ENCODE peak calls at places on chromosomes 7 and 10, in four cellular contexts. V is CD8-positive, alpha-beta T cell; M is kidney epithelial cell; X is ascending aorta. U is an unnamed sample.
A peak's percentile ranks its signal among the peaks of the same experiment; 100 is the strongest.

GRCh38 chr7:18541189-18541870 is 45.8 kb downstream of the HDAC9 start:
- DNase-seq in V (no peak), M (peak; percentile 34), X (peak; percentile 19), U (peak; percentile 77)

GRCh38 chr10:1120146-1120695 is 64.0 kb downstream of the WDR37 start:
- DNase-seq in V (no peak), M (no peak), X (no peak), U (no peak)

GRCh38 chr10:121559321-121559720 is 38.9 kb downstream of the FGFR2 start:
- DNase-seq in V (no peak), M (no peak), X (no peak), U (no peak)

GRCh38 chr10:34134602-34135001 is 680.5 kb downstream of the PARD3 start:
- DNase-seq in V (no peak), M (no peak), X (no peak), U (no peak)

GRCh38 chr7:44383566-44383965 is 58.2 kb upstream of the CAMK2B start:
- DNase-seq in V (no peak), M (peak; percentile 10), X (peak; percentile 63), U (peak; percentile 24)

GRCh38 chr10:5234106-5234877 is 37.7 kb downstream of the AKR1C4 start:
- DNase-seq in V (no peak), M (no peak), X (no peak), U (no peak)

GRCh38 chr10:125631806-125632205 is 51.2 kb downstream of the TEX36 start:
- DNase-seq in V (no peak), M (no peak), X (no peak), U (no peak)

GRCh38 chr7:27173412-27174076 is 576 bp downstream of the HOXA10 start:
- DNase-seq in V (no peak), M (no peak), X (no peak), U (no peak)

GRCh38 chr7:76166404-76167255 is 35.1 kb upstream of the SRRM3 start:
- DNase-seq in V (peak; percentile 85), M (peak; percentile 69), X (peak; percentile 88), U (peak; percentile 37)

GRCh38 chr7:44375926-44376342 is 50.5 kb upstream of the CAMK2B start:
- DNase-seq in V (no peak), M (no peak), X (no peak), U (no peak)

GRCh38 chr7:29281782-29282541 is 87.4 kb downstream of the CHN2 start:
- DNase-seq in V (no peak), M (no peak), X (peak; percentile 16), U (no peak)

GRCh38 chr7:157281221-157281998 is 55.4 kb upstream of the DNAJB6 start:
- DNase-seq in V (no peak), M (no peak), X (no peak), U (no peak)

GRCh38 chr7:87058739-87059524 is 522 bp downstream of the ELAPOR2 start:
- DNase-seq in V (no peak), M (no peak), X (no peak), U (no peak)

GRCh38 chr7:27113991-27114866 is 11.7 kb upstream of the HOXA2 start:
- DNase-seq in V (no peak), M (no peak), X (no peak), U (no peak)

GRCh38 chr10:24346877-24347505 is 138.1 kb downstream of the KIAA1217 start:
- DNase-seq in V (no peak), M (no peak), X (no peak), U (no peak)

GRCh38 chr10:60350400-60350799 is 39.3 kb downstream of the ANK3 start:
- DNase-seq in V (no peak), M (no peak), X (no peak), U (no peak)

GRCh38 chr7:99036531-99037175 is 107.3 kb downstream of the SMURF1 start:
- DNase-seq in V (no peak), M (peak; percentile 26), X (no peak), U (no peak)

GRCh38 chr7:86914468-86915054 is 144.9 kb downstream of the ELAPOR2 start:
- DNase-seq in V (no peak), M (no peak), X (no peak), U (no peak)

GRCh38 chr7:130957140-130957513 is 223.1 kb upstream of the KLF14 start:
- DNase-seq in V (no peak), M (no peak), X (no peak), U (no peak)

GRCh38 chr10:79049931-79050895 is 18.6 kb upstream of the ZMIZ1 start:
- DNase-seq in V (no peak), M (no peak), X (no peak), U (no peak)

GRCh38 chr7:109844362-109844761 is 1246.6 kb upstream of the LRRN3 start:
- DNase-seq in V (no peak), M (no peak), X (no peak), U (no peak)

GRCh38 chr10:15027741-15028140 is 16.0 kb upstream of the OLAH start:
- DNase-seq in V (no peak), M (no peak), X (no peak), U (no peak)

GRCh38 chr10:118343115-118343514 is 991 bp upstream of the FAM204A start:
- DNase-seq in V (no peak), M (no peak), X (no peak), U (peak; percentile 3)

GRCh38 chr7:23864984-23865383 is 155.0 kb downstream of the STK31 start:
- DNase-seq in V (no peak), M (no peak), X (no peak), U (peak; percentile 36)

DNA sequence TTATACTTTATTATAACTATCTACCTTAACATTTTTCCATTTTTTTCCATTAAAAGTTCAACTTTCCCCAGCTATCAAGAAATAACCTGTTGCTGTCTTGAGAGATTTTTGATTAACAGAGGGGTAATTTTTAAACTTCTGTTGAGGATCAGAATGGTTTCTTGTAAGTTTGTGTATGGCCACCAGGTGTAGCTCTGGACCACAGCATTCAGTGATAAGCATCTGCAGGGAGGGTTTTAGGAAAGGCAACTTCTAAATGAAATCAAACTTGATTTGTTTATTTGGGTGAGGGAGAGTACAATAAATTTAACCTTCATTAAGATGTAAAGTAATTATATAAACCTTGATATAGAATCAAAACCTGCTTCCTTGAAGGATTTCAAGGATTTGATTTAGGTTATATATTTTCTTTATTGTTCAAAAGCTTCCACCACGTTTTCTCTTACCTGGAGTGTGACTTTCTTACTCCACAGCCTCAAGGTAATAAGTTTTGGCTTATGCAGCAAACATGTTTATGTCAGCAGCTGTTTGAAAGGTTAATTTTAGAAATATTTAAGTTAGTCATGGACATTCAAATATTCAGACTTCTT is 153.3 kb downstream of the STK31 start:
- DNase-seq in V (no peak), M (no peak), X (no peak), U (no peak)
- TF ChIP-seq CTCF in V (peak; percentile 28), M (peak; percentile 72), X (no peak), U (peak; percentile 54)

GRCh38 chr7:1667566-1668485 is 2.3 kb upstream of the ELFN1 start:
- DNase-seq in V (no peak), M (no peak), X (no peak), U (no peak)

GRCh38 chr7:1669486-1669951 is 558 bp upstream of the ELFN1 start:
- DNase-seq in V (no peak), M (no peak), X (no peak), U (no peak)

GRCh38 chr7:1668486-1668931 is 1.6 kb upstream of the ELFN1 start:
- DNase-seq in V (no peak), M (no peak), X (no peak), U (no peak)

GRCh38 chr7:1669954-1670893 is at the start of gene ELFN1:
- DNase-seq in V (no peak), M (no peak), X (no peak), U (no peak)

DNA sequence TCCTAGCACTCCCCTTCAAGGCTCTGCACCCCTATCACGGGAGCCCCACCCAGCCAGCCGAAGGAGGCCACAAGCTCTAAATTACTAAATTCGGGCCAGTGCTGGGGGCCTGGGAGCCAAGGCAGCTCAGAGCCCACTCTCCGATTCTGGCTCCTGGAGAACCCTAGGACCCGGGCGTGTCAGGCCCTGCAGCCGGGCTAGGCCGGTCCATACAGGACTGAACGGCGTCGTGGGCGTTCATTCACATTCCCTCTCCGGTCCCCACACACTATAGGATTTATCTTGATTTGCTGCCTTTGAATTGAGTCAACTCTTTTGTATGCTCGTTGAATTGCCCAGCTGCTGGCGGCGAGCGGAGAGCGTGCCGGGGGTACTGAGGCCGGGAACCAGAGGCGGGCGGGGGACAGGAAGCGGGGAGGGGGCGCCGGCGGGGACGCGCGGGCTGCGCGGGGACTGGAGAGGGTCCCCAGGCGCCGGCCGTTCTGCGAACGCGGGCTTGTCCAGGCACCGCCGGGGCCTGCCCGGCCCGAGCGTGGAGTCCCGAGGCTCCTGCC is 1.1 kb upstream of the ELFN1 start:
- DNase-seq in V (no peak), M (no peak), X (no peak), U (no peak)
- H3K4me3 ChIP-seq in V (no peak overlapping the region), M (no peak overlapping the region), X (no peak overlapping the region), U (peak overlapping the region; percentile 2)

GRCh38 chr10:48469516-48470020 is 135.3 kb downstream of the ARHGAP22 start:
- DNase-seq in V (no peak), M (no peak), X (no peak), U (no peak)

GRCh38 chr10:48470115-48470892 is 134.6 kb downstream of the ARHGAP22 start:
- DNase-seq in V (no peak), M (no peak), X (no peak), U (no peak)

GRCh38 chr10:48472670-48473069 is 132.2 kb downstream of the ARHGAP22 start:
- DNase-seq in V (no peak), M (no peak), X (no peak), U (no peak)

GRCh38 chr10:48468866-48469511 is 135.9 kb downstream of the ARHGAP22 start:
- DNase-seq in V (no peak), M (no peak), X (no peak), U (no peak)

DNA sequence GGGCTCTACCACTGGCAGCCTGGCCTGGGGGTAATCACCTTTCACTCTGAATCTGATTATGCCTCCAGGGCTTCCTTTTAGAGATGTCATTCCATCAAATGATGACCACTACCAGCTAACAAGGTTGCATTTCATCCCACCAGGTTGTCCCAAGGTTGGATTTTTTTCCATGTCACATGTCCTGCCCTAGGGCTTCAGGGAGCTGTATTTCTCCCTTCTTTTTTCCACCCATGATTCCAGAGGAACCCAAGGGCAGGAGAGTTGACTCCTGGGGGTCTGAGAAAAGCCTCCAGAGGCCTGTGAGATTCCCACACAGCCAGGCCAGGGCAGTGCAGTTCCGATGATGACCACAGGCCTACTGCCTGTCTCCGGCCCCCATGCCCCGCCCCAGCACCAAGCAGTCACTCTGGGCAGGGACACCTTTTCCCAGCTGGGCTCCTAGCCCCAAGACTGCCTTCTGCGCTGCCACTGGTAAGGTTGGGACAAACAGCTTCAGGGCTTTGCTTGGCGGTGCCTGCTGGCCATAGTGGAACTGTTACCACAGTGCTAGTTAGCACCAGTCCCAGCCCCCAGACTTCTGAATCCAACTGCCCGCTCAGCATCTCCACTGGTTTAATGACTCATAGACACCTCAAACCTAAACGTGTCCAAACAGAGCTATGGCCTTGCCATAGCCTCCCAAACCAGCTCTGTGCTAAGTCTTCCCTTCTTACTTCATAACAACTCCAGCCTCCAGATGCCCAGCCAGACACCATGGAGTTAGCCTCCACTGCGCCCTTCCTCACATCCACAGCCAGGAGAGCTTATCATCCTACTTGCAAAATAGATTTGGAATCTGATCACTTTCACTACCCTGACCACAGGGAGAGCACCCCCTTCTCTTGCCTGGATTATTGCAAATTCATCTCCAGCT is 133.7 kb downstream of the ARHGAP22 start:
- DNase-seq in V (no peak), M (no peak), X (no peak), U (no peak)
- TF ChIP-seq CTCF in V (no peak), M (no peak), X (no peak), U (peak; percentile 2)

GRCh38 chr7:47791682-47792081 is 156.6 kb downstream of the PKD1L1 start:
- DNase-seq in V (no peak), M (no peak), X (no peak), U (no peak)

GRCh38 chr7:47795631-47796030 is 152.6 kb downstream of the PKD1L1 start:
- DNase-seq in V (no peak), M (no peak), X (no peak), U (peak; percentile 96)

GRCh38 chr7:47792521-47793121 is 155.6 kb downstream of the PKD1L1 start:
- DNase-seq in V (no peak), M (no peak), X (no peak), U (no peak)

GRCh38 chr7:47796347-47796746 is 151.9 kb downstream of the PKD1L1 start:
- DNase-seq in V (no peak), M (no peak), X (no peak), U (no peak)

GRCh38 chr7:47794016-47794415 is 154.2 kb downstream of the PKD1L1 start:
- DNase-seq in V (no peak), M (no peak), X (no peak), U (no peak)
- H3K4me3 ChIP-seq in V (no peak overlapping the region), M (no peak overlapping the region), X (no peak overlapping the region), U (no peak overlapping the region)